ENCODE peak calls at places on chromosomes 13 and 19, in seven cellular contexts. S, O, Z, K, V, T and M are unnamed samples.

GRCh38 chr13:97878421-97879375 is 74.8 kb upstream of the IPO5 start:
- DNase-seq in V (no peak), T (no peak), K (no peak), S (no peak), Z (no peak), O (no peak), M (no peak)

GRCh38 chr13:92433386-92433785 is 793.2 kb upstream of the GPC6 start:
- DNase-seq in S (no peak), O (no peak), T (no peak), K (no peak), Z (no peak), V (no peak), M (no peak)

GRCh38 chr13:61880576-61881283 is 465.1 kb upstream of the PCDH20 start:
- DNase-seq in Z (peak), V (no peak), K (peak), O (peak), S (peak), T (peak), M (no peak)

GRCh38 chr19:42407085-42407815 is 17.2 kb upstream of the CNFN start:
- DNase-seq in Z (no peak), O (peak), T (no peak), S (no peak), V (no peak), K (no peak), M (no peak)

GRCh38 chr19:281156-281853 is 9.9 kb downstream of the PLPP2 start:
- DNase-seq in Z (no peak), O (no peak), S (no peak), K (no peak), V (no peak), T (no peak), M (no peak)

GRCh38 chr19:41421314-41421713 is 5.9 kb downstream of the B3GNT8 start:
- DNase-seq in T (no peak), V (no peak), O (no peak), S (no peak), Z (no peak), K (no peak), M (no peak)

GRCh38 chr19:10774893-10775292 is 57.0 kb downstream of the DNM2 start:
- DNase-seq in S (no peak), T (no peak), Z (no peak), V (no peak), K (no peak), O (no peak), M (no peak)

GRCh38 chr13:91236942-91237341 is 110.5 kb upstream of the MIR17HG start:
- DNase-seq in S (no peak), V (no peak), K (no peak), T (no peak), O (no peak), Z (no peak), M (no peak)

GRCh38 chr13:26961890-26962615 is 201.5 kb upstream of the GPR12 start:
- DNase-seq in T (no peak), Z (no peak), O (no peak), K (no peak), S (no peak), V (no peak), M (no peak)

GRCh38 chr19:2577722-2578335 is 101.9 kb downstream of the GADD45B start:
- DNase-seq in S (no peak), T (no peak), V (peak), K (no peak), Z (no peak), O (no peak), M (no peak)

GRCh38 chr13:112651306-112651705 is 38.5 kb upstream of the ATP11A start:
- DNase-seq in Z (no peak), V (no peak), S (no peak), T (no peak), O (no peak), K (peak), M (no peak)

GRCh38 chr19:52600639-52601024 is 30.5 kb downstream of the ZNF701 start:
- DNase-seq in T (peak), K (no peak), S (peak), V (peak), O (no peak), Z (no peak), M (no peak)

GRCh38 chr19:40605201-40605971 is 4.2 kb downstream of the LTBP4 start:
- DNase-seq in O (peak), V (peak), T (peak), K (no peak), S (peak), Z (peak), M (no peak)

GRCh38 chr13:73844986-73845385 is 289.2 kb downstream of the KLF12 start:
- DNase-seq in K (no peak), T (no peak), V (no peak), S (no peak), Z (no peak), O (no peak), M (no peak)

GRCh38 chr19:42069619-42070293 is at the start of gene GRIK5:
- DNase-seq in V (peak), O (peak), T (peak), K (no peak), Z (no peak), S (no peak), M (no peak)

GRCh38 chr13:50400930-50401553 is 385.8 kb downstream of the KCNRG start:
- DNase-seq in T (no peak), K (peak), V (no peak), Z (no peak), S (no peak), O (no peak), M (no peak)

GRCh38 chr13:77966671-77967070 is 48.0 kb upstream of the EDNRB start:
- DNase-seq in K (no peak), V (no peak), Z (no peak), T (no peak), O (no peak), S (no peak), M (no peak)

GRCh38 chr13:70484931-70485330 is 376.7 kb upstream of the KLHL1 start:
- DNase-seq in K (no peak), T (no peak), O (no peak), V (no peak), S (no peak), Z (no peak), M (no peak)

GRCh38 chr19:52494518-52494917 is 33.0 kb upstream of the ZNF808 start:
- DNase-seq in K (no peak), O (no peak), V (no peak), T (no peak), Z (no peak), S (no peak), M (no peak)

GRCh38 chr19:2048104-2048958 is 2.7 kb downstream of the MKNK2 start:
- DNase-seq in T (no peak), Z (no peak), S (no peak), K (no peak), V (peak), O (no peak), M (no peak)

GRCh38 chr13:102597029-102598015 is 536 bp downstream of the TPP2 start:
- DNase-seq in S (peak), V (peak), K (peak), Z (no peak), O (peak), T (peak), M (no peak)

GRCh38 chr19:42287017-42287825 is 14.7 kb upstream of the PRR19 start:
- DNase-seq in V (peak), K (no peak), O (no peak), Z (no peak), S (no peak), T (no peak), M (no peak)

GRCh38 chr19:55115446-55116065 is 1.9 kb downstream of the PPP1R12C start:
- DNase-seq in V (no peak), T (no peak), Z (no peak), K (peak), O (peak), S (no peak), M (no peak)
- TF ChIP-seq POLR2AphosphoS5 in V (no peak), T (no peak), Z (no peak), K (no peak), O (no peak), S (no peak), M (no peak)

DNA sequence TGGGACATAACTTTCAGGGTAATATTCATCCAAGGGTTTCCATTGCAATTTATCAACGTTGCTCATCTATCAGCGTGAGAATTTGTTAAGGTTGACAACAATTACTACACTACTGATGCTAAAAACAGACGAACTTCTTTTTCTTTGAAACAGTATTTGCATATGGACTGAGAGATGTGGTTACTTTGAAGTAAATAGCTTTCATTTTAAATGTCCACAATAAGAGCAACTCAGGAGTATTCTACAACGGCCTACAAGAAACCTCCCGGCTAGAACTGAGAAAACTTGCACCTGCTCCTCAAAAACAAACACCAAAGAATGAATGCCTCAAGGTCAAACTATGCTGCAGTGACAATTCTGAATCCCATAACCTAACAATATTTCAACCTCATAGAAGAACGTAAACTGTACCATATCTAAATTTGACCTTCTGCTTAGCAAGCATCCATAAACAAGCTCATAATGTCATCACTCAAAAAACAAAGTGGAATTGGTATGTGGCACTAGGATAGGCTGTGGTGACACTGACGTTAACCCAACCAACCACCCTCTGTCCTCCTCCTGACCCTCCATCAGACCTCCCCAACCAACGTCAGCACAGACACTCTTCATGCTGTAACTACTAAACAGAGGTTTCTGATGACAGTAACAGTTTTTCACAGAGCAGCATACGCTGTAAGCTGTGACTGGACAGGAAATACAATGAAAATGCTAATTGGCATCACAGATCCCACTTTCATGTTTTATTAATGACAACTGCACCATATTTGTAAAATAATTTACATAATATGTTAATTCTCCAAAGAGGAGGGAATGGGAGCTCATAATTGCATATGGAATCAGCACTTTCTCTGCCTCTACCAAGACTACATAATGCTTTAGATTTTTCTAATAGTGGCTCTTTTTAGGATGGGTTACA is 238.2 kb downstream of the IRS2 start:
- DNase-seq in O (no peak), Z (no peak), S (no peak), T (no peak), V (no peak), K (no peak), M (no peak)
- TF ChIP-seq POLR2AphosphoS5 in O (no peak), Z (no peak), S (no peak), T (no peak), V (no peak), K (no peak), M (no peak)

GRCh38 chr13:43872181-43872580 is 7.4 kb downstream of the CCDC122 start:
- DNase-seq in T (peak), Z (no peak), V (no peak), O (no peak), K (no peak), S (no peak), M (no peak)
- TF ChIP-seq POLR2AphosphoS5 in T (no peak), Z (no peak), V (no peak), O (no peak), K (no peak), S (no peak), M (no peak)

DNA sequence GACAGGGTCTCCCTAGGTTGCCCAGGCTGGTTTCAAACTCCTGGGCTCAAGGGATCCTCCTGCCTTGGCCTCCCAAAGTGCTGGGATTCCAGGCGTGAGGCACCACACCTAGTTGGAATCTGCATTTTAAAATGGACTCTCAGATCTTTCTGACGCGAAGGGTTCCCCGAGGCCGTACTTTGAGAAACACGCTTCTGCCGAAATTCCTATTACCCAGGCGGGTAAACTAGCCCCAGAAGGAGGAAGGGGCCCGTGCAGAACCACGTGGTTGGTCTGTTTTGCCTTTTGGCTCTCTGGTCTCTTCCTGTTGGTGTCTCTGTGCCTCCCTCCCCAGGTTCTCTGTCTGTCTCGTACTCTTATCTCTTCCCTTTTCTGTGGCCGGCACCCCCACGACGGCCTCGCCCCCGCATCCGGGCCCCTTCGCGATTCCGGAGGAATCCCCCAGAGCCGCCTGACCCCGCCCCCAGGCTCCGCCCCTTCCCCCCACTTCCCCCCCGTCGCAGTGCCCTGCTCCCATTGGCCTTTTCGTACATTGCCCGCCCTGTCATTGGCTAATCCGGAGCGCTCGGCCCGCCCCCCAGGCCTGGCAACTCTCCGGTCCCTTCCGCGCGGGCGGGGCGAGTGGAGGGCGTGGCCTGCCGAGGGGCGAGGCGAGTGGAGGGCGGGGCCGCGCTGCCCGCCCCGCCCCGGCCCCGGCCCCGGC is at the start of gene TNFAIP8L1:
- DNase-seq in T (peak), K (peak), Z (peak), V (peak), S (peak), O (peak), M (peak)
- TF ChIP-seq POLR2AphosphoS5 in T (peak), K (peak), Z (no peak), V (no peak), S (peak), O (no peak), M (peak)

DNA sequence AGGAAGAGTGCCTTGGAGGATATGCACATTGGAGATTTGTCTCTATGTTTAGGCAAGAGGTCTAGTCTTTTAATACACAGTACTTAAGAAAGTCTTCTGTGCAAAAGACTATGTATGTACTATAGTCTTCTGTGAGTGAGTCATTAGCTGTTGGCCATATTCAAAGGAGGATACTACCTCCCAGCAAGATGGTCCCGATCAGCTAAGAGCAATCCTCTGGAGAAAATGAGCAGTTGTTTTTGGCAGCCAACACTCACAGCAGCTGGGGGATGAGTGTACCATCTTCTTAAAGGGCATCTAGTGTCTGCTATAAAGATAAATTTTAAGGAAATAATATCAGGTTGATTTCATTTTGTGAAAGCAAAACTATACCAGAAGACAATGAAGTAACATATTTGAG is 487.8 kb downstream of the KCTD12 start:
- DNase-seq in O (no peak), S (no peak), T (no peak), V (no peak), K (no peak), Z (no peak), M (no peak)
- TF ChIP-seq POLR2AphosphoS5 in O (no peak), S (no peak), T (no peak), V (no peak), K (no peak), Z (no peak), M (no peak)

GRCh38 chr19:32930567-32930966 is 41.2 kb downstream of the CEP89 start:
- DNase-seq in T (no peak), O (no peak), K (no peak), V (no peak), S (no peak), Z (no peak), M (no peak)

GRCh38 chr19:32933571-32933970 is 38.2 kb downstream of the CEP89 start:
- DNase-seq in T (no peak), K (no peak), Z (no peak), V (no peak), O (no peak), S (no peak), M (no peak)

GRCh38 chr19:32935629-32936028 is 36.1 kb downstream of the CEP89 start:
- DNase-seq in K (no peak), V (no peak), T (no peak), S (no peak), Z (no peak), O (no peak), M (no peak)

DNA sequence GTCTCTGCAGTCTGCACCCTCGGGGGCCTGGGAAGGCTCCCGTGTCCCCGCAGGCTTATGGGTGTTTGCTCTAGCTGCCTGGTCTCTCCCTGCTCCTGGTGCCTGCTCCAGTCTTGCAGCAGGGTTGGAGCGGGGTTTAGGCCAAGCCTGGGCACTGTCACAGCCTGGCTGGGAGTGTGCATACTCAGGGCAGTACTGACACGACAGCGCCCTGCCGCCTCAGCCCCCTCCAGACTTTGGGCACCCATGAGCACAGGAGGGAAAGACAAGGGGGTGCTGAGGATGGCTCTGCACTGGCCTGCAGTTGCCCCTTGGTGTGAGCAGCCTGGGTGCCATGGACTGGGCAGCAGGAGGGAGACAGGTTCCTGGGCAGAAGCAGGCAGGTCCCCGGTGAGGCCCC is 35.7 kb downstream of the CEP89 start:
- DNase-seq in O (no peak), K (no peak), Z (no peak), S (no peak), T (no peak), V (no peak), M (no peak)
- TF ChIP-seq POLR2AphosphoS5 in O (no peak), K (no peak), Z (no peak), S (no peak), T (no peak), V (no peak), M (no peak)

GRCh38 chr13:110109140-110109783 is 197.7 kb downstream of the COL4A1 start:
- DNase-seq in Z (no peak), T (no peak), S (no peak), K (no peak), O (no peak), V (no peak), M (peak)

GRCh38 chr13:110108348-110109139 is 198.4 kb downstream of the COL4A1 start:
- DNase-seq in K (peak), T (peak), O (peak), S (peak), Z (peak), V (peak), M (peak)

GRCh38 chr13:110107568-110108347 is 199.2 kb downstream of the COL4A1 start:
- DNase-seq in T (peak), O (peak), S (no peak), K (no peak), Z (no peak), V (no peak), M (peak)

GRCh38 chr13:110105136-110105535 is 201.8 kb downstream of the COL4A1 start:
- DNase-seq in V (no peak), O (no peak), K (no peak), S (no peak), T (no peak), Z (no peak), M (peak)

GRCh38 chr13:110106726-110107125 is 200.2 kb downstream of the COL4A1 start:
- DNase-seq in K (no peak), O (no peak), V (peak), T (no peak), Z (no peak), S (no peak), M (peak)
- TF ChIP-seq POLR2AphosphoS5 in K (no peak), O (no peak), V (no peak), T (no peak), Z (no peak), S (no peak), M (peak)

GRCh38 chr13:110637747-110638146 is 22.4 kb downstream of the NAXD start:
- DNase-seq in Z (no peak), O (peak), K (no peak), T (no peak), S (no peak), V (no peak), M (no peak)

GRCh38 chr13:110638253-110638652 is 22.9 kb downstream of the NAXD start:
- DNase-seq in V (no peak), S (no peak), Z (no peak), K (no peak), T (no peak), O (no peak), M (no peak)

GRCh38 chr13:110639935-110640334 is 24.6 kb downstream of the NAXD start:
- DNase-seq in S (no peak), Z (no peak), O (no peak), T (no peak), V (no peak), K (no peak), M (no peak)

GRCh38 chr13:110640591-110641029 is 25.3 kb downstream of the NAXD start:
- DNase-seq in Z (no peak), K (peak), S (no peak), V (peak), O (peak), T (no peak), M (no peak)

GRCh38 chr13:110638814-110639806 is 23.8 kb downstream of the NAXD start:
- DNase-seq in K (no peak), O (peak), Z (no peak), V (no peak), S (no peak), T (no peak), M (no peak)
- TF ChIP-seq POLR2AphosphoS5 in K (no peak), O (no peak), Z (no peak), V (no peak), S (peak), T (no peak), M (no peak)